ENCODE peak calls at places on chromosomes 6 and 20, in six cellular contexts. One of them, this sample, is unnamed.
A peak's percentile ranks its signal among the peaks of the same experiment; 100 is the strongest.

GRCh38 chr6:13729891-13730290 is 18.3 kb upstream of the RANBP9 start:
- DNase-seq in neural progenitor cell: no peak
- DNase-seq in CD4-positive, CD25-positive, alpha-beta regulatory T cell: no peak
- DNase-seq in hepatocyte: no peak
- DNase-seq in H1: no peak
- DNase-seq in fibroblast of lung: peak; percentile 81
- DNase-seq in this sample: no peak

GRCh38 chr20:39986231-39986904 is 702.7 kb downstream of the MAFB start:
- DNase-seq in neural progenitor cell: peak; percentile 78
- DNase-seq in CD4-positive, CD25-positive, alpha-beta regulatory T cell: no peak
- DNase-seq in hepatocyte: peak; percentile 67
- DNase-seq in H1: peak; percentile 7
- DNase-seq in fibroblast of lung: peak; percentile 26
- DNase-seq in this sample: no peak

GRCh38 chr20:36344517-36345132 is 38.5 kb downstream of the DLGAP4 start:
- DNase-seq in neural progenitor cell: peak; percentile 92
- DNase-seq in CD4-positive, CD25-positive, alpha-beta regulatory T cell: peak; percentile 5
- DNase-seq in hepatocyte: peak; percentile 85
- DNase-seq in H1: no peak
- DNase-seq in fibroblast of lung: peak; percentile 41
- DNase-seq in this sample: peak; percentile 51

GRCh38 chr6:146881228-146882181 is 282.7 kb downstream of the ADGB start:
- DNase-seq in neural progenitor cell: peak; percentile 27
- DNase-seq in CD4-positive, CD25-positive, alpha-beta regulatory T cell: no peak
- DNase-seq in hepatocyte: no peak
- DNase-seq in H1: no peak
- DNase-seq in fibroblast of lung: no peak
- DNase-seq in this sample: no peak

GRCh38 chr6:55293116-55293515 is 34.2 kb upstream of the GFRAL start:
- DNase-seq in neural progenitor cell: peak; percentile 36
- DNase-seq in CD4-positive, CD25-positive, alpha-beta regulatory T cell: no peak
- DNase-seq in hepatocyte: peak; percentile 11
- DNase-seq in H1: no peak
- DNase-seq in fibroblast of lung: no peak
- DNase-seq in this sample: no peak

GRCh38 chr6:144667517-144667916 is 382.4 kb downstream of the UTRN start:
- DNase-seq in neural progenitor cell: no peak
- DNase-seq in CD4-positive, CD25-positive, alpha-beta regulatory T cell: no peak
- DNase-seq in hepatocyte: no peak
- DNase-seq in H1: no peak
- DNase-seq in fibroblast of lung: no peak
- DNase-seq in this sample: no peak

GRCh38 chr20:56247954-56248782 is at the start of gene MC3R:
- DNase-seq in neural progenitor cell: peak; percentile 75
- DNase-seq in CD4-positive, CD25-positive, alpha-beta regulatory T cell: peak; percentile 44
- DNase-seq in hepatocyte: peak; percentile 78
- DNase-seq in H1: peak; percentile 27
- DNase-seq in fibroblast of lung: peak; percentile 19
- DNase-seq in this sample: peak; percentile 30

GRCh38 chr6:159772196-159772595 is 10.4 kb downstream of the ACAT2 start:
- DNase-seq in neural progenitor cell: no peak
- DNase-seq in CD4-positive, CD25-positive, alpha-beta regulatory T cell: no peak
- DNase-seq in hepatocyte: no peak
- DNase-seq in H1: no peak
- DNase-seq in fibroblast of lung: no peak
- DNase-seq in this sample: no peak

GRCh38 chr6:170471458-170471857 is 81.6 kb downstream of the PSMB1 start:
- DNase-seq in neural progenitor cell: no peak
- DNase-seq in CD4-positive, CD25-positive, alpha-beta regulatory T cell: no peak
- DNase-seq in hepatocyte: no peak
- DNase-seq in H1: no peak
- DNase-seq in fibroblast of lung: no peak
- DNase-seq in this sample: no peak

GRCh38 chr6:39855356-39855995 is 63.3 kb downstream of the DAAM2 start:
- DNase-seq in neural progenitor cell: no peak
- DNase-seq in CD4-positive, CD25-positive, alpha-beta regulatory T cell: no peak
- DNase-seq in hepatocyte: no peak
- DNase-seq in H1: no peak
- DNase-seq in fibroblast of lung: peak; percentile 44
- DNase-seq in this sample: no peak

GRCh38 chr6:37077459-37078296 is 72.2 kb downstream of the FGD2 start:
- DNase-seq in neural progenitor cell: peak; percentile 74
- DNase-seq in CD4-positive, CD25-positive, alpha-beta regulatory T cell: no peak
- DNase-seq in hepatocyte: peak; percentile 83
- DNase-seq in H1: no peak
- DNase-seq in fibroblast of lung: peak; percentile 93
- DNase-seq in this sample: no peak

GRCh38 chr6:156803353-156803752 is 26.2 kb downstream of the ARID1B start:
- DNase-seq in neural progenitor cell: no peak
- DNase-seq in CD4-positive, CD25-positive, alpha-beta regulatory T cell: no peak
- DNase-seq in hepatocyte: no peak
- DNase-seq in H1: no peak
- DNase-seq in fibroblast of lung: no peak
- DNase-seq in this sample: no peak

GRCh38 chr20:45949542-45950329 is 15.3 kb downstream of the PCIF1 start:
- DNase-seq in neural progenitor cell: no peak
- DNase-seq in CD4-positive, CD25-positive, alpha-beta regulatory T cell: no peak
- DNase-seq in hepatocyte: no peak
- DNase-seq in H1: no peak
- DNase-seq in fibroblast of lung: no peak
- DNase-seq in this sample: no peak

GRCh38 chr20:46970937-46971630 is 76.4 kb downstream of the EYA2 start:
- DNase-seq in neural progenitor cell: peak; percentile 87
- DNase-seq in CD4-positive, CD25-positive, alpha-beta regulatory T cell: peak; percentile 57
- DNase-seq in hepatocyte: peak; percentile 82
- DNase-seq in H1: peak; percentile 43
- DNase-seq in fibroblast of lung: peak; percentile 76
- DNase-seq in this sample: peak; percentile 34

GRCh38 chr6:3522561-3523287 is 65.9 kb upstream of the SLC22A23 start:
- DNase-seq in neural progenitor cell: no peak
- DNase-seq in CD4-positive, CD25-positive, alpha-beta regulatory T cell: no peak
- DNase-seq in hepatocyte: no peak
- DNase-seq in H1: no peak
- DNase-seq in fibroblast of lung: peak; percentile 80
- DNase-seq in this sample: no peak

GRCh38 chr6:101445527-101445926 is 52.0 kb downstream of the GRIK2 start:
- DNase-seq in neural progenitor cell: no peak
- DNase-seq in CD4-positive, CD25-positive, alpha-beta regulatory T cell: no peak
- DNase-seq in hepatocyte: no peak
- DNase-seq in H1: no peak
- DNase-seq in fibroblast of lung: peak; percentile 78
- DNase-seq in this sample: no peak

GRCh38 chr6:31815025-31815838 is at the start of the genes HSPA1A and HSPA1L:
- DNase-seq in neural progenitor cell: peak; percentile 98
- DNase-seq in CD4-positive, CD25-positive, alpha-beta regulatory T cell: peak; percentile 85
- DNase-seq in hepatocyte: peak; percentile 94
- DNase-seq in H1: peak; percentile 93
- DNase-seq in fibroblast of lung: peak; percentile 95
- DNase-seq in this sample: peak; percentile 97

GRCh38 chr6:38846844-38847243 is 131.7 kb downstream of the DNAH8 start:
- DNase-seq in neural progenitor cell: no peak
- DNase-seq in CD4-positive, CD25-positive, alpha-beta regulatory T cell: no peak
- DNase-seq in hepatocyte: no peak
- DNase-seq in H1: no peak
- DNase-seq in fibroblast of lung: peak; percentile 42
- DNase-seq in this sample: no peak

GRCh38 chr6:109793793-109794192 is 102.7 kb downstream of the FIG4 start:
- DNase-seq in neural progenitor cell: no peak
- DNase-seq in CD4-positive, CD25-positive, alpha-beta regulatory T cell: peak; percentile 38
- DNase-seq in hepatocyte: peak; percentile 78
- DNase-seq in H1: no peak
- DNase-seq in fibroblast of lung: peak; percentile 97
- DNase-seq in this sample: peak; percentile 71

GRCh38 chr6:109139109-109139508 is 43.8 kb downstream of the CEP57L1 start:
- DNase-seq in neural progenitor cell: no peak
- DNase-seq in CD4-positive, CD25-positive, alpha-beta regulatory T cell: no peak
- DNase-seq in hepatocyte: no peak
- DNase-seq in H1: no peak
- DNase-seq in fibroblast of lung: peak; percentile 75
- DNase-seq in this sample: no peak

GRCh38 chr20:7924692-7925091 is 15.6 kb downstream of the HAO1 start:
- DNase-seq in neural progenitor cell: no peak
- DNase-seq in CD4-positive, CD25-positive, alpha-beta regulatory T cell: no peak
- DNase-seq in hepatocyte: peak; percentile 12
- DNase-seq in H1: no peak
- DNase-seq in fibroblast of lung: peak; percentile 95
- DNase-seq in this sample: no peak

GRCh38 chr20:58619847-58620431 is 31.1 kb upstream of the STX16 start:
- DNase-seq in neural progenitor cell: no peak
- DNase-seq in CD4-positive, CD25-positive, alpha-beta regulatory T cell: no peak
- DNase-seq in hepatocyte: no peak
- DNase-seq in H1: peak; percentile 50
- DNase-seq in fibroblast of lung: no peak
- DNase-seq in this sample: peak; percentile 39

DNA sequence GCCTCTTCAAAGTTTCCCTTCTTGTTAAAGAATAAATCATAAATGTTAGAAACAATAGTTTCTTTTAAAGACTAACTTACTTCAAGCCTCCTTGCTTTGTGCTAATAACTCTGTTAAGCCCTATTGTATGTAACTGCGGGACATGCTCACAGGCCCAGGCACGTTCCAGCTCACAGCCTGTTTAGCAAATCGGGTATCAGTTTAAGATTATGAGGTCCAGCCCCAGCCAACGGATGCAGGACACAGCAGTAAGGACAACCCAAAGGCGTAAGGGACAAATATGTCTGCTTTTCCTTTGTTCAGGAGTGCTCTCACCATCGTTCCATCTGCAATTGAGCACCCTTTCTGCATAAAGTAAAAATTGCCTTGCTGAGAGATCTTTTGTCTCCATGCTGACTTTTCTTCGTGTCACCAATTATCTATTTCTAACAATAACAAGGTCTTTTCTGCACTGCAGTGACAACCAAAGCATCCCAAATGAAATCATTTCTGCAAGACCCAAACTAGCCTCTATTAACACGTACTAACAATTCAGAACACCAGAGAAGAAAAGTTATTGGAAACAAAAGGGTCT is 1.4 kb downstream of the C6orf52 start:
- DNase-seq in neural progenitor cell: peak; percentile 76
- DNase-seq in CD4-positive, CD25-positive, alpha-beta regulatory T cell: no peak
- DNase-seq in hepatocyte: peak; percentile 45
- DNase-seq in H1: no peak
- DNase-seq in fibroblast of lung: no peak
- DNase-seq in this sample: no peak
- H3K4me1 ChIP-seq in neural progenitor cell: peaks cover 37% of the 10 kb centered on the region
- H3K4me1 ChIP-seq in CD4-positive, CD25-positive, alpha-beta regulatory T cell: peaks cover 27% of the 10 kb centered on the region
- H3K4me1 ChIP-seq in hepatocyte: peaks cover 39% of the 10 kb centered on the region
- H3K4me1 ChIP-seq in H1: no peaks in the 10 kb centered on the region
- H3K4me1 ChIP-seq in fibroblast of lung: peaks cover 5% of the 10 kb centered on the region
- H3K4me1 ChIP-seq in this sample: peaks cover 30% of the 10 kb centered on the region

GRCh38 chr6:50849016-50849748 is 30.5 kb downstream of the TFAP2B start:
- DNase-seq in neural progenitor cell: peak; percentile 68
- DNase-seq in CD4-positive, CD25-positive, alpha-beta regulatory T cell: no peak
- DNase-seq in hepatocyte: no peak
- DNase-seq in H1: no peak
- DNase-seq in fibroblast of lung: no peak
- DNase-seq in this sample: no peak
- H3K27me3 ChIP-seq in neural progenitor cell: peaks cover 100% of the 10 kb centered on the region
- H3K27me3 ChIP-seq in CD4-positive, CD25-positive, alpha-beta regulatory T cell: peaks cover 23% of the 10 kb centered on the region
- H3K27me3 ChIP-seq in hepatocyte: peaks cover 100% of the 10 kb centered on the region
- H3K27me3 ChIP-seq in H1: peaks cover 82% of the 10 kb centered on the region
- H3K27me3 ChIP-seq in fibroblast of lung: no peaks in the 10 kb centered on the region
- H3K27me3 ChIP-seq in this sample: peaks cover 51% of the 10 kb centered on the region

DNA sequence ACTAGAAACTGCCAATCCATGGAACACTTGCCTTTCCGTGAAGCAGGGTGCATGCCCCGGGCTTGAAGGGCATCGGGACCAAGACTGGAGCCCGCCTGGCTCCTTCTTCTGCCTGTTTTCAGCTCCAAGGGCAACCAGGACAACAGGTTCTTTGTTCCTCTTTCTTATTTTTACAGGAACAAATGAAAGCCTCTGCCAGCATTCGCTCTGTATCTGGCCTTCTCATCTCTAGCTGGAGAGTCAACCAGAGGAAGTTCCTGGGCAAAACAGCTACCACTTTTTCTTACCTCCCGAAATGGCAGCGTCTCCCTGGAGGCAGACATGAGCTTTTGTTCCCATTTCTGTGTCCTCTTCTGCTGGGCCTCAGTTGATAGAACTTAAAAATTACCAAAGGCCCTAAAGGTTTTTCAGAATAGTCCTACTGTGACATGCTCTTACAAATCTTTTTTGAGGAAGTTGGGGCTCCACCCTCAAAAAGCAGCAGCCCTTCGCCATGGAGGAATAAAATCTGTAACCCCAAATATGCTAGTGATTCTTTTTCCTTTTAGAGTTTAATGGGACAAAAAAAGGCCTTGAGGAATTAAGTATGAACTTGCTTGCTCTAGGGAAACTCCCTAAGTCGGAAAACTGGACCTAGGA is 74.0 kb upstream of the NAA20 start:
- DNase-seq in neural progenitor cell: no peak
- DNase-seq in CD4-positive, CD25-positive, alpha-beta regulatory T cell: no peak
- DNase-seq in hepatocyte: no peak
- DNase-seq in H1: no peak
- DNase-seq in fibroblast of lung: no peak
- DNase-seq in this sample: no peak
- H3K36me3 ChIP-seq in neural progenitor cell: no peaks in the 10 kb centered on the region
- H3K36me3 ChIP-seq in CD4-positive, CD25-positive, alpha-beta regulatory T cell: no peaks in the 10 kb centered on the region
- H3K36me3 ChIP-seq in hepatocyte: no peaks in the 10 kb centered on the region
- H3K36me3 ChIP-seq in H1: no peaks in the 10 kb centered on the region
- H3K36me3 ChIP-seq in fibroblast of lung: no peaks in the 10 kb centered on the region
- H3K36me3 ChIP-seq in this sample: no peaks in the 10 kb centered on the region

GRCh38 chr6:67201563-67201962 is 1433.5 kb upstream of the ADGRB3 start:
- DNase-seq in neural progenitor cell: no peak
- DNase-seq in CD4-positive, CD25-positive, alpha-beta regulatory T cell: no peak
- DNase-seq in hepatocyte: no peak
- DNase-seq in H1: no peak
- DNase-seq in fibroblast of lung: no peak
- DNase-seq in this sample: no peak
- H3K4me1 ChIP-seq in neural progenitor cell: no peaks in the 10 kb centered on the region
- H3K4me1 ChIP-seq in CD4-positive, CD25-positive, alpha-beta regulatory T cell: no peaks in the 10 kb centered on the region
- H3K4me1 ChIP-seq in hepatocyte: no peaks in the 10 kb centered on the region
- H3K4me1 ChIP-seq in H1: no peaks in the 10 kb centered on the region
- H3K4me1 ChIP-seq in fibroblast of lung: no peaks in the 10 kb centered on the region
- H3K4me1 ChIP-seq in this sample: no peaks in the 10 kb centered on the region

This sample was measured in HAP-1.